ENCODE peak calls at places on chromosome X, in four cellular contexts. One of them, this sample, is unnamed. For H3K36me3, the result is how much of the 10 kb centered on the place peaks cover.

GRCh38 chrX:107684956-107685385 is 56.7 kb downstream of the PRPS1 start:
- DNase-seq in heart right ventricle: peak
- DNase-seq in psoas muscle: peak
- DNase-seq in esophagus squamous epithelium: peak
- DNase-seq in this sample: peak

GRCh38 chrX:134026732-134027311 is 41.4 kb upstream of the GPC3 start:
- DNase-seq in heart right ventricle: no peak
- DNase-seq in psoas muscle: no peak
- DNase-seq in esophagus squamous epithelium: no peak
- DNase-seq in this sample: no peak

GRCh38 chrX:104319346-104319745 is 64.6 kb upstream of the ESX1 start:
- DNase-seq in heart right ventricle: no peak
- DNase-seq in psoas muscle: no peak
- DNase-seq in esophagus squamous epithelium: no peak
- DNase-seq in this sample: no peak

GRCh38 chrX:81377329-81377728 is 175.4 kb downstream of the SH3BGRL start:
- DNase-seq in heart right ventricle: no peak
- DNase-seq in psoas muscle: no peak
- DNase-seq in esophagus squamous epithelium: no peak
- DNase-seq in this sample: no peak

GRCh38 chrX:135324463-135324862 is 15.2 kb downstream of the ETDC start:
- DNase-seq in heart right ventricle: no peak
- DNase-seq in psoas muscle: no peak
- DNase-seq in esophagus squamous epithelium: no peak
- DNase-seq in this sample: no peak

GRCh38 chrX:123481908-123482873 is 250.7 kb downstream of the THOC2 start:
- DNase-seq in heart right ventricle: no peak
- DNase-seq in psoas muscle: no peak
- DNase-seq in esophagus squamous epithelium: no peak
- DNase-seq in this sample: no peak

GRCh38 chrX:118740276-118740889 is 13.0 kb downstream of the IL13RA1 start:
- DNase-seq in heart right ventricle: no peak
- DNase-seq in psoas muscle: no peak
- DNase-seq in esophagus squamous epithelium: no peak
- DNase-seq in this sample: no peak

GRCh38 chrX:24547961-24548360 is 82.9 kb downstream of the PDK3 start:
- DNase-seq in heart right ventricle: no peak
- DNase-seq in psoas muscle: no peak
- DNase-seq in esophagus squamous epithelium: no peak
- DNase-seq in this sample: no peak

GRCh38 chrX:19683817-19684216 is 168.5 kb upstream of the MAP3K15 start:
- DNase-seq in heart right ventricle: no peak
- DNase-seq in psoas muscle: no peak
- DNase-seq in esophagus squamous epithelium: no peak
- DNase-seq in this sample: no peak

GRCh38 chrX:76183289-76184057 is 10.6 kb downstream of the PBDC1 start:
- DNase-seq in heart right ventricle: no peak
- DNase-seq in psoas muscle: no peak
- DNase-seq in esophagus squamous epithelium: no peak
- DNase-seq in this sample: no peak

GRCh38 chrX:117987376-117987775 is 129.2 kb downstream of the KLHL13 start:
- DNase-seq in heart right ventricle: no peak
- DNase-seq in psoas muscle: no peak
- DNase-seq in esophagus squamous epithelium: no peak
- DNase-seq in this sample: no peak

GRCh38 chrX:114903618-114904017 is 113.8 kb downstream of the IL13RA2 start:
- DNase-seq in heart right ventricle: no peak
- DNase-seq in psoas muscle: no peak
- DNase-seq in esophagus squamous epithelium: no peak
- DNase-seq in this sample: no peak

GRCh38 chrX:152601848-152602616 is 35.7 kb upstream of the GABRQ start:
- DNase-seq in heart right ventricle: no peak
- DNase-seq in psoas muscle: no peak
- DNase-seq in esophagus squamous epithelium: no peak
- DNase-seq in this sample: no peak

GRCh38 chrX:52983526-52983925 is 25.2 kb upstream of the FAM156A start:
- DNase-seq in heart right ventricle: no peak
- DNase-seq in psoas muscle: no peak
- DNase-seq in esophagus squamous epithelium: no peak
- DNase-seq in this sample: no peak

GRCh38 chrX:7574325-7574724 is 268.6 kb upstream of the VCX start:
- DNase-seq in heart right ventricle: no peak
- DNase-seq in psoas muscle: no peak
- DNase-seq in esophagus squamous epithelium: no peak
- DNase-seq in this sample: no peak

GRCh38 chrX:80876877-80877276 is 67.2 kb upstream of the BRWD3 start:
- DNase-seq in heart right ventricle: no peak
- DNase-seq in psoas muscle: no peak
- DNase-seq in esophagus squamous epithelium: no peak
- DNase-seq in this sample: no peak

GRCh38 chrX:68938244-68939004 is 109.6 kb downstream of the EFNB1 start:
- DNase-seq in heart right ventricle: no peak
- DNase-seq in psoas muscle: no peak
- DNase-seq in esophagus squamous epithelium: no peak
- DNase-seq in this sample: no peak

GRCh38 chrX:15973299-15973698 is 118.7 kb upstream of the AP1S2 start:
- DNase-seq in heart right ventricle: no peak
- DNase-seq in psoas muscle: no peak
- DNase-seq in esophagus squamous epithelium: no peak
- DNase-seq in this sample: no peak
- TF ChIP-seq CTCF in heart right ventricle: peak
- TF ChIP-seq CTCF in psoas muscle: peak
- TF ChIP-seq CTCF in esophagus squamous epithelium: peak
- TF ChIP-seq CTCF in this sample: no peak

DNA sequence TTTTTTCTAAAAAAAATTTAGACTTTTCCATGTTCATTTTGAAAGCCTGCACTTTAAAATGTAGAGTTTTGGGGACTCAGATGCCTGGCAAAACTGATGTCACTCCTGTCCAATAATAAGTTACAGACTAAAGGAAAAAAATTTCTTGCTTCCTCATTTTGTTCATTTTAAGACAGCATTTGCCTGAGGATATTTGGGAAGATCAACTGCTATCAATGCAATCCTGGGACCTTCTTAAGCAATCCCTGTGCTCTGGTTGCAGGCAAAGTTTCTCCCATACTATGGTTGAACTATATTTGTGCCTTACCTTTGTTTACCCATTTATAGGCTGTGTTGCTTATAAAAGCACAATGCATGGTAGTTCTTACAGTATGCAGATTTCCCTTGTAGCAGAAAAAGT is 280.4 kb downstream of the CFAP47 start:
- DNase-seq in heart right ventricle: no peak
- DNase-seq in psoas muscle: no peak
- DNase-seq in esophagus squamous epithelium: no peak
- DNase-seq in this sample: no peak
- H3K36me3 ChIP-seq in heart right ventricle: under half
- H3K36me3 ChIP-seq in psoas muscle: under half
- H3K36me3 ChIP-seq in esophagus squamous epithelium: under half
- H3K36me3 ChIP-seq in this sample: under half

GRCh38 chrX:47751670-47752069 is 85.0 kb upstream of the ZNF81 start:
- DNase-seq in heart right ventricle: peak
- DNase-seq in psoas muscle: no peak
- DNase-seq in esophagus squamous epithelium: no peak
- DNase-seq in this sample: peak
- TF ChIP-seq CTCF in heart right ventricle: peak
- TF ChIP-seq CTCF in psoas muscle: peak
- TF ChIP-seq CTCF in esophagus squamous epithelium: peak
- TF ChIP-seq CTCF in this sample: no peak

GRCh38 chrX:47446971-47447370 is 36.1 kb downstream of the ZNF41 start:
- DNase-seq in heart right ventricle: no peak
- DNase-seq in psoas muscle: no peak
- DNase-seq in esophagus squamous epithelium: no peak
- DNase-seq in this sample: no peak
- H3K36me3 ChIP-seq in heart right ventricle: under half
- H3K36me3 ChIP-seq in psoas muscle: under half
- H3K36me3 ChIP-seq in esophagus squamous epithelium: under half
- H3K36me3 ChIP-seq in this sample: under half

DNA sequence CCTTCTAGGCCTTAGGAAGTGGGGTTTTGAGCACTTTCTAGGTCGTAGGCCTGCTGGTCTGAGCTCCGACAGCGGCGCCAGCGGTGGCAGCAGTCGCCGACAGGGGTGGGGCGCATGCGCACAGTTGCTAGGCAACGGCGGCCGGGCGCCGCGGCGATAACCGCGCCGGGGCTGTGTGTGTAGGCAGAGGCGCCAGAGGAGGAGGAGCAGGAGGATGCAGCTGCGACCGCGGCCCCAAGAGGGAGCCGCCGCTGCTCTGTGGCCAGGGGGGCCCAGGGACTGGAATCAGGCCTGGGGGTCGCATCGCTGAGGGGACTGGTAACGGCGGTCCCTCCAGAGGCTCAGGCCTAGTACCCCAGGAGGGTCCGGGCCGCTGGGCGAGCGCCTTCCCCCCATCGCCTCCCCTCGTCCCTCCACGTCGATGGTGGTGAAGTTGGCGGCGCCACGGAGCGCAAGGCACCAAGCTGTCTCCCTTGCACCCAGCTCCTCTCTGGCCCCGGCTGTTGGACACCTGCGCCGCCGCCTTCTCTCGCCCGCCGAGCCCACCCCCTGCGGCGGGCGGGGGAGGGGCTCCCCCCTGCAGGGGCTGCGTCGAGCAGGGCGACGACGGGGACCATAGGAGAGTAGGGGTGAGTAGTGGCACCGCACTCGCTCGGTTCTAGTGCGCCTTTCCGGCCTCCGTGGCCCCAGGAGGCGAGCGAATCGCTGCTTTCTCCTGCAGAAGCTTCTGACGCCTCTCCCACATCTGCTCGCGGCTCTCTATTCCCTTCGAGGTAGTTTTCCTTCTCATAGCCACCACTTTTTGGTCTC is 58.6 kb upstream of the ZC4H2 start:
- DNase-seq in heart right ventricle: peak
- DNase-seq in psoas muscle: peak
- DNase-seq in esophagus squamous epithelium: peak
- DNase-seq in this sample: peak
- TF ChIP-seq CTCF in heart right ventricle: peak
- TF ChIP-seq CTCF in psoas muscle: no peak
- TF ChIP-seq CTCF in esophagus squamous epithelium: peak
- TF ChIP-seq CTCF in this sample: no peak

GRCh38 chrX:11124094-11124493 is 13.0 kb downstream of the HCCS start:
- DNase-seq in heart right ventricle: no peak
- DNase-seq in psoas muscle: no peak
- DNase-seq in esophagus squamous epithelium: no peak
- DNase-seq in this sample: no peak

GRCh38 chrX:11113731-11114130 is 2.6 kb downstream of the HCCS start:
- DNase-seq in heart right ventricle: no peak
- DNase-seq in psoas muscle: no peak
- DNase-seq in esophagus squamous epithelium: no peak
- DNase-seq in this sample: no peak

GRCh38 chrX:11117751-11118150 is 6.6 kb downstream of the HCCS start:
- DNase-seq in heart right ventricle: no peak
- DNase-seq in psoas muscle: no peak
- DNase-seq in esophagus squamous epithelium: no peak
- DNase-seq in this sample: no peak

GRCh38 chrX:11125079-11125478 is 13.9 kb downstream of the HCCS start:
- DNase-seq in heart right ventricle: no peak
- DNase-seq in psoas muscle: no peak
- DNase-seq in esophagus squamous epithelium: no peak
- DNase-seq in this sample: no peak

DNA sequence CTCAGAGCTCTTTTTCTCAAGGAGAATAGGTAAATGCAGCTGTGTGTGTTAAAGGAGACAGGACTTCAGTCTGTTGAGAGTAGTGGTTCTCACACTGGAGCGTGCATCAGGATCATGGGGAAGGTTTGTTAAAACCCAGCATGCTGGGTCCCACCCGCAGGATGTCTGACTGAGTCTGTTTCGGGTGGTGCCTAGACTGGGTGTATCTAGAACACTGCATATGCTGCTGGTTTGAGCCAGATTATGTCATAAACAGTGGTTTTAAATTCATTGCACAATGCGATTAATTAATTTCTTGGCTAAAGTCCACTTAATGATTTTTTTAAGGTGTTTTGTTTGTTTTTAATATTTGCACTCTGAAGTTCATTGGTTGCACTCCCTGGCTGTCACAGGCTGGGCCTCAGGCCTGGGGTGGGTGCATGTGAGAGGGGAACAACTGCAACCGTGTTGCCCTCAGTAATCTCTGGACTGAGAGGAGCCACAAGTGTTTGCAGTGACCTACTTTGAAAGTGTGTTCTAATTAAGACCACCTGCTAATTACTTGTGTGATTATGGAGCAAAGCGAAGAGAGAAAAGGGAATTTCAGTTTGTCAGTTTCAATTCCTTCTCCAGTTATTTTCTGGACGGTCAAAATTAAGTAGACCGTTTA is 8.3 kb downstream of the HCCS start:
- DNase-seq in heart right ventricle: no peak
- DNase-seq in psoas muscle: no peak
- DNase-seq in esophagus squamous epithelium: no peak
- DNase-seq in this sample: no peak
- H3K36me3 ChIP-seq in heart right ventricle: under half
- H3K36me3 ChIP-seq in psoas muscle: half or more
- H3K36me3 ChIP-seq in esophagus squamous epithelium: under half
- H3K36me3 ChIP-seq in this sample: under half

GRCh38 chrX:55260806-55261205 is 3.9 kb downstream of the PAGE3 start:
- DNase-seq in heart right ventricle: no peak
- DNase-seq in psoas muscle: no peak
- DNase-seq in esophagus squamous epithelium: no peak
- DNase-seq in this sample: no peak
- TF ChIP-seq CTCF in heart right ventricle: no peak
- TF ChIP-seq CTCF in psoas muscle: no peak
- TF ChIP-seq CTCF in esophagus squamous epithelium: no peak
- TF ChIP-seq CTCF in this sample: no peak